ENCODE peak calls at places on chromosomes 7 and 10, in four cellular contexts. K is GM12891, O is K562, F is GM12878. S is an unnamed sample.

GRCh38 chr7:38016567-38016966 is 96.1 kb downstream of the EPDR1 start:
- DNase-seq in K (no peak), O (no peak), F (no peak), S (no peak)

GRCh38 chr10:63603709-63604445 is 82.7 kb downstream of the REEP3 start:
- DNase-seq in K (no peak), O (no peak), F (no peak), S (no peak)

GRCh38 chr10:73591578-73591902 is 398 bp upstream of the USP54 start:
- DNase-seq in K (no peak), O (peak; percentile 29), F (no peak), S (no peak)

GRCh38 chr10:119090968-119091367 is 10.4 kb upstream of the EIF3A start:
- DNase-seq in K (no peak), O (no peak), F (no peak), S (no peak)

GRCh38 chr10:1687190-1687589 is 50.1 kb downstream of the ADARB2 start:
- DNase-seq in K (no peak), O (no peak), F (no peak), S (no peak)

GRCh38 chr7:7799138-7799537 is 80.7 kb upstream of the RPA3 start:
- DNase-seq in K (no peak), O (no peak), F (no peak), S (no peak)

GRCh38 chr10:45179716-45180115 is 135.7 kb downstream of the OR13A1 start:
- DNase-seq in K (no peak), O (no peak), F (no peak), S (no peak)

GRCh38 chr10:122258136-122259074 is 12.7 kb upstream of the BTBD16 start:
- DNase-seq in K (no peak), O (no peak), F (no peak), S (no peak)

GRCh38 chr7:123573896-123574467 is 16.4 kb upstream of the NDUFA5 start:
- DNase-seq in K (no peak), O (no peak), F (no peak), S (no peak)

GRCh38 chr7:127809285-127809702 is 157.3 kb downstream of the SND1 start:
- DNase-seq in K (no peak), O (no peak), F (no peak), S (no peak)

GRCh38 chr10:80474920-80475319 is 20.8 kb downstream of the TSPAN14 start:
- DNase-seq in K (no peak), O (no peak), F (no peak), S (no peak)

GRCh38 chr10:110834622-110835219 is 37.0 kb upstream of the PDCD4 start:
- DNase-seq in K (no peak), O (no peak), F (no peak), S (no peak)

GRCh38 chr10:108911814-108912541 is 1011.3 kb downstream of the XPNPEP1 start:
- DNase-seq in K (no peak), O (no peak), F (no peak), S (no peak)

GRCh38 chr10:132703305-132704007 is 82.5 kb downstream of the NKX6-2 start:
- DNase-seq in K (no peak), O (no peak), F (no peak), S (no peak)
- TF ChIP-seq SPI1 in K (no peak), O (no peak), F (no peak), S (no peak)

DNA sequence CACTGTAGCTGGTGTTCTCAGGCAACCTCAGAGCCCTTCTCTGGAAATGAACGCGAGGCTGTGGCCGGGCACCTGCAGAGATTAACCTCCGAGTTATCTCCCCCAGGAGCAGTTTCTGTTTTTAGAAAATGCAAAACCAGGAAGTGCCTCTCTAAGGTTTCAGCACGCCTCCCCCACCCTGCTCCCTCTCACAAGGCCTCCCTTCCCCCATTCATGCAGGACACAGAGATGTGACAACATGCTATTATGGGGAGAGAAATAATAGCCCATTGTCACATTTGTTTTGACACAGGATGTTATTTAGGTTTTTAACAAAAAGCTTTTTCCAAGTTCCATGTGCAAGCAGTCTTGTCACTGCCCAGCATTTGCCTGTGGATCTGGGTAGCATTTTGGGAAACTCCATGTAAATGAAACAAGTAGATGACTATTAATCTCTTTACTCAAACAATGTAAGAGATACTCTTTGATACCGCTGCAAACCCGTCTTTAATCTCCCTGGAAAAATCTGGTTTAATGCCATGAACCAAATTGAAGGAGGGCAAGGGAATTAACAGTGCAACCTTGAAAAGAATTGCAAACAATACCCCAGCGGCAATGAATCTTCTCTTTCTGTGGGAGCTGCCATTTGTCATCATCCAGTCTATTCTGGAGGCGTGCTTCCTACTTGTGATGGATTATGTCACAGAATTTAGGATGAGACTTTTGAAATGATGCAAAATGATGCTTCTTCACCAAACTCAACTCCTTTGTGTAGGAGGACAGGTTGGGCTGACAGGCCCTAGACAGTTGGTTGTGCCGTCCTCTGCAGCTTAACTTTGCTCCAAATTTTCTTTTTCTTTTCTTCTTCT is 86.5 kb upstream of the NMT2 start:
- DNase-seq in K (no peak), O (no peak), F (no peak), S (peak; percentile 17)
- TF ChIP-seq POLR2AphosphoS5 in K (no peak), O (no peak), F (no peak), S (no peak)

GRCh38 chr10:130234171-130234965 is 98.2 kb downstream of the GLRX3 start:
- DNase-seq in K (no peak), O (no peak), F (no peak), S (no peak)
- TF ChIP-seq SPI1 in K (no peak), O (no peak), F (no peak), S (no peak)

GRCh38 chr7:138460649-138461607 is 869 bp downstream of the TRIM24 start:
- DNase-seq in K (peak; percentile 60), O (peak; percentile 83), F (no peak), S (peak; percentile 58)
- TF ChIP-seq POLR2AphosphoS5 in K (no peak), O (peak; percentile 62), F (no peak), S (no peak)

GRCh38 chr10:35439172-35439571 is 102.9 kb downstream of the CCNY start:
- DNase-seq in K (no peak), O (no peak), F (no peak), S (no peak)

GRCh38 chr10:35443858-35444257 is 107.5 kb downstream of the CCNY start:
- DNase-seq in K (no peak), O (no peak), F (no peak), S (no peak)

GRCh38 chr10:35442592-35442991 is 106.3 kb downstream of the CCNY start:
- DNase-seq in K (no peak), O (no peak), F (no peak), S (no peak)

GRCh38 chr10:35440016-35440415 is 103.7 kb downstream of the CCNY start:
- DNase-seq in K (no peak), O (no peak), F (no peak), S (no peak)

DNA sequence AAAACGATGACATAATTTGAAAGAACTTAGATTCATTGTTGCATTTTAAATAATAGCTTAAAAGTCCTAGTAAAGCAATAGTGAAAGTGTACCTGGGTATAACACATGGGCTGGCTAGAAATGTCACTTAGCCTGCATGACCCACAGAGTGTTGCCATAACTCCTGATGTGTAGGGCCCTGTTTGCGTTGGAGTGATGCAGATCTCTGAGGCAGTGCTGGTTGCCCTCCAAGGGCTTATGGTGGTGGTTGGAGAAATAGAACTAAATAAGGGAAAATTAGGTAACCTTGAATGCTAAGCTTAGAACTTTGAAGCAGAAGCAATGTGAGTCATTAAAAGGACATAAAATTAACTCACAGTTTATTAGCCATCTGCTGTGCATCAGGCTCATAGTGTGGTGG is 105.7 kb downstream of the CCNY start:
- DNase-seq in K (no peak), O (no peak), F (no peak), S (no peak)
- TF ChIP-seq SPI1 in K (no peak), O (no peak), F (no peak), S (no peak)

GRCh38 chr7:48575516-48575915 is 348.8 kb upstream of the CDC14C start:
- DNase-seq in K (no peak), O (no peak), F (no peak), S (no peak)
- TF ChIP-seq POLR2AphosphoS5 in K (no peak), O (no peak), F (no peak), S (no peak)

GRCh38 chr7:6015917-6016652 is 7.0 kb downstream of the AIMP2 start:
- DNase-seq in K (no peak), O (no peak), F (no peak), S (no peak)
- TF ChIP-seq SPI1 in K (no peak), O (no peak), F (no peak), S (no peak)

GRCh38 chr10:92697663-92698511 is 8.1 kb downstream of the HHEX start:
- DNase-seq in K (no peak), O (no peak), F (no peak), S (no peak)

GRCh38 chr10:92696606-92697383 is 7.0 kb downstream of the HHEX start:
- DNase-seq in K (no peak), O (peak; percentile 30), F (no peak), S (no peak)

GRCh38 chr10:92699193-92699517 is 9.4 kb downstream of the HHEX start:
- DNase-seq in K (no peak), O (no peak), F (no peak), S (no peak)

GRCh38 chr10:92702301-92702916 is 12.7 kb downstream of the HHEX start:
- DNase-seq in K (no peak), O (no peak), F (no peak), S (no peak)

DNA sequence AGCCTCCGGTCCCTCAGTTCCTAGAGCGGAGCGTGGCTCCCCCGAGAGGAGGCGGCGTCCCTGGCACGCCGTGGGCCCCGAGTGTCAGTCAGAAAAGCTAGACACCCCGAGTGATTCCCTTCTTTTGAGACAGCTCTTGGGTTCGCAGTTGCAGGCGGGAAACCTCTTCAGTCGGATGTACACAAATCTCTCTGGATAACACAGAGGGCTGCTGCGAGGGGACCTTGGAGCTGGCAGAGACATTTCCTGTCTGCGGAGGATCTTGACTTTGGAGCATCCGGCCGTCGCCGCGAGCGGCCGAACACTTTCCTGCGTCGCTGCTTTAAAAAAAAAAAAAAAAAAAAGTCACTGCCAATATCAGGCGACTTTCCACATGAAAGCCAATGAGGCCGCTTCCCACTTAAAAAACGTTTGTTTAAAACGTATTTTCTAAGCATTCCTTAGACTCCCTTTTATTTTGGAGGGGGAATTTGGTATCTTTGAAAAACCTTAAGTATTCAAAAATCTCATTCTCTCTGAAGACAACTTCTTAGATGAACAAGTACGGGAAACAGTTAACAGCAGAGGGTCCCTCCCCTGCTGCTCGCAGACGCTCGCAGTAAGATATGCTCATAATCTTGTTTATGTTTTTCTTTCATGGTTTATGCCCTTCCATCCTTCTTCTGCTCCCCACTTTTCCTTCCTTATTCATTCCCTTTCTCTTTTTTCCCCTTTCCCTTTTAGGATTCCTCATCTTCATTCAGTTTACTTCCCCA is 9.9 kb downstream of the HHEX start:
- DNase-seq in K (no peak), O (no peak), F (no peak), S (peak; percentile 25)
- TF ChIP-seq POLR2AphosphoS5 in K (no peak), O (peak; percentile 18), F (no peak), S (no peak)

S was measured in HL-60.